ENCODE peak calls at places on chromosomes 12 and 14, in seven cellular contexts. K, L, Q, H, X, O and T are unnamed samples.

GRCh38 chr12:90953956-90954421 is 987 bp downstream of the CCER1 start:
- DNase-seq in K (peak), Q (no peak), L (no peak), H (no peak), X (no peak), O (no peak), T (no peak)

GRCh38 chr12:112762753-112763152 is 28.8 kb upstream of the RPH3A start:
- DNase-seq in Q (no peak), X (no peak), L (no peak), O (no peak), K (no peak), H (no peak), T (no peak)

GRCh38 chr12:58976146-58976545 is 55.8 kb upstream of the LRIG3 start:
- DNase-seq in Q (no peak), O (no peak), K (no peak), H (no peak), L (no peak), X (no peak), T (no peak)

GRCh38 chr14:21068521-21069387 is 1.4 kb upstream of the ARHGEF40 start:
- DNase-seq in O (peak), K (peak), Q (no peak), X (peak), H (peak), L (peak), T (no peak)

GRCh38 chr12:67854351-67854750 is 134.9 kb upstream of the IFNG-AS1 start:
- DNase-seq in X (no peak), L (no peak), Q (no peak), K (no peak), H (peak), O (no peak), T (no peak)

GRCh38 chr14:75063013-75063412 is 811 bp downstream of the ACYP1 start:
- DNase-seq in Q (no peak), H (no peak), X (no peak), L (no peak), O (no peak), K (no peak), T (no peak)

GRCh38 chr12:83537428-83538053 is 850.8 kb downstream of the TMTC2 start:
- DNase-seq in K (no peak), O (no peak), H (no peak), X (no peak), Q (no peak), L (no peak), T (no peak)

GRCh38 chr14:106491851-106492250 is 965.5 kb downstream of the TMEM121 start:
- DNase-seq in Q (no peak), L (no peak), H (no peak), K (peak), X (no peak), O (no peak), T (no peak)

GRCh38 chr12:67968316-67968715 is 20.9 kb upstream of the IFNG-AS1 start:
- DNase-seq in O (no peak), H (peak), Q (no peak), K (no peak), L (no peak), X (no peak), T (no peak)

GRCh38 chr12:1132309-1132708 is 141.3 kb downstream of the ERC1 start:
- DNase-seq in Q (no peak), X (no peak), O (no peak), H (no peak), L (no peak), K (no peak), T (no peak)

GRCh38 chr14:75279739-75280447 is 1.3 kb downstream of the FOS start:
- DNase-seq in X (peak), O (no peak), L (no peak), H (no peak), Q (no peak), K (peak), T (no peak)

GRCh38 chr12:30026621-30027234 is 243.0 kb upstream of the TMTC1 start:
- DNase-seq in L (no peak), H (peak), Q (peak), O (peak), X (no peak), K (no peak), T (peak)

GRCh38 chr12:65999564-66000280 is 130.8 kb downstream of the LLPH start:
- DNase-seq in O (no peak), K (no peak), L (no peak), X (no peak), H (peak), Q (no peak), T (no peak)

GRCh38 chr14:73059326-73059725 is 992 bp downstream of the RBM25 start:
- DNase-seq in O (peak), L (peak), K (no peak), Q (peak), H (peak), X (no peak), T (peak)

GRCh38 chr12:112447106-112447505 is 28.4 kb downstream of the PTPN11 start:
- DNase-seq in X (no peak), L (no peak), H (no peak), O (no peak), Q (no peak), K (no peak), T (no peak)

GRCh38 chr14:20745571-20746358 is at the start of gene EDDM3A:
- DNase-seq in H (no peak), L (no peak), Q (no peak), K (no peak), X (no peak), O (no peak), T (no peak)

GRCh38 chr14:67748312-67748711 is 46.6 kb downstream of the RDH12 start:
- DNase-seq in O (no peak), H (no peak), X (no peak), K (no peak), Q (no peak), L (no peak), T (no peak)

GRCh38 chr14:100898935-100899840 is 4.3 kb downstream of the RTL1 start:
- DNase-seq in Q (no peak), H (no peak), L (no peak), X (peak), O (no peak), K (peak), T (no peak)

GRCh38 chr12:55227643-55228042 is 6.8 kb downstream of the OR10A7 start:
- DNase-seq in O (no peak), K (no peak), X (no peak), L (no peak), Q (no peak), H (peak), T (no peak)